ENCODE peak calls at places on chromosomes 16 and 17, in five cellular contexts. K, J, N, H and M are unnamed samples.

GRCh38 chr16:4083347-4083870 is 32.8 kb downstream of the ADCY9 start:
- DNase-seq in K (no peak), J (no peak), N (no peak), H (no peak), M (no peak)

GRCh38 chr16:54847609-54848008 is 83.1 kb upstream of the IRX5 start:
- DNase-seq in N (no peak), H (no peak), J (no peak), K (no peak), M (no peak)

GRCh38 chr17:60102632-60103047 is 23.9 kb upstream of the HEATR6 start:
- DNase-seq in H (peak; percentile 84), N (peak; percentile 76), K (no peak), J (peak; percentile 48), M (no peak)

GRCh38 chr16:85448557-85449194 is 164.4 kb upstream of the GSE1 start:
- DNase-seq in J (no peak), K (peak; percentile 41), H (no peak), N (peak; percentile 47), M (peak; percentile 76)

GRCh38 chr17:69567130-69567529 is 152.6 kb downstream of the MAP2K6 start:
- DNase-seq in J (peak; percentile 43), H (no peak), K (no peak), N (no peak), M (no peak)

GRCh38 chr16:77998350-77999023 is 23.9 kb upstream of the CLEC3A start:
- DNase-seq in K (no peak), J (no peak), N (no peak), H (no peak), M (no peak)

GRCh38 chr17:38710985-38711384 is 5.9 kb downstream of the MLLT6 start:
- DNase-seq in H (no peak), K (no peak), N (no peak), J (no peak), M (no peak)

GRCh38 chr16:86343111-86343642 is 167.2 kb upstream of the FOXF1 start:
- DNase-seq in N (no peak), J (no peak), H (peak; percentile 83), K (no peak), M (no peak)

GRCh38 chr16:21611546-21612384 is 12.4 kb downstream of the METTL9 start:
- DNase-seq in K (no peak), H (no peak), N (peak; percentile 24), J (peak; percentile 21), M (no peak)

GRCh38 chr16:17538942-17539341 is 68.2 kb upstream of the XYLT1 start:
- DNase-seq in K (no peak), N (no peak), J (no peak), H (no peak), M (no peak)

GRCh38 chr16:71568541-71568940 is 8.4 kb downstream of the TAT start:
- DNase-seq in N (no peak), K (no peak), H (no peak), J (no peak), M (no peak)

GRCh38 chr17:3260600-3260999 is 37.6 kb downstream of the OR3A1 start:
- DNase-seq in H (no peak), K (no peak), J (no peak), N (no peak), M (no peak)